ENCODE peak calls at places on chromosomes 4 and X, in four cellular contexts. One of them, this sample, is unnamed.

GRCh38 chr4:64713256-64713840 is 304.1 kb upstream of the TECRL start:
- DNase-seq in HFFc6: no peak
- DNase-seq in NCI-H446 treated with DMSO at 0.1 percent for 48 hours: peak
- DNase-seq in amygdala: no peak
- DNase-seq in this sample: peak

GRCh38 chr4:83731609-83732008 is 195.7 kb downstream of the GPAT3 start:
- DNase-seq in NCI-H446 treated with DMSO at 0.1 percent for 48 hours: no peak
- DNase-seq in amygdala: no peak
- DNase-seq in HFFc6: no peak
- DNase-seq in this sample: peak

GRCh38 chr4:56828784-56829535 is 7.5 kb upstream of the SPINK2 start:
- DNase-seq in NCI-H446 treated with DMSO at 0.1 percent for 48 hours: no peak
- DNase-seq in HFFc6: no peak
- DNase-seq in amygdala: no peak
- DNase-seq in this sample: peak

GRCh38 chr4:105560488-105560887 is 8.1 kb downstream of the ARHGEF38 start:
- DNase-seq in amygdala: no peak
- DNase-seq in HFFc6: no peak
- DNase-seq in NCI-H446 treated with DMSO at 0.1 percent for 48 hours: no peak
- DNase-seq in this sample: no peak

GRCh38 chr4:10664408-10664807 is 20.2 kb downstream of the CLNK start:
- DNase-seq in amygdala: no peak
- DNase-seq in HFFc6: peak
- DNase-seq in NCI-H446 treated with DMSO at 0.1 percent for 48 hours: peak
- DNase-seq in this sample: peak

GRCh38 chrX:24760601-24761000 is 66.9 kb downstream of the POLA1 start:
- DNase-seq in HFFc6: peak
- DNase-seq in amygdala: no peak
- DNase-seq in NCI-H446 treated with DMSO at 0.1 percent for 48 hours: no peak
- DNase-seq in this sample: no peak

GRCh38 chr4:26015133-26015651 is 101.2 kb downstream of the SMIM20 start:
- DNase-seq in NCI-H446 treated with DMSO at 0.1 percent for 48 hours: peak
- DNase-seq in HFFc6: peak
- DNase-seq in amygdala: peak
- DNase-seq in this sample: peak

GRCh38 chr4:85905761-85906160 is 430.8 kb downstream of the ARHGAP24 start:
- DNase-seq in HFFc6: no peak
- DNase-seq in NCI-H446 treated with DMSO at 0.1 percent for 48 hours: no peak
- DNase-seq in amygdala: no peak
- DNase-seq in this sample: no peak

GRCh38 chrX:67544871-67545771 is 1.3 kb downstream of the AR start:
- DNase-seq in NCI-H446 treated with DMSO at 0.1 percent for 48 hours: no peak
- DNase-seq in HFFc6: peak
- DNase-seq in amygdala: no peak
- DNase-seq in this sample: peak

GRCh38 chr4:108619372-108620100 is 840 bp upstream of the RPL34 start:
- DNase-seq in NCI-H446 treated with DMSO at 0.1 percent for 48 hours: no peak
- DNase-seq in HFFc6: no peak
- DNase-seq in amygdala: no peak
- DNase-seq in this sample: no peak

GRCh38 chrX:1196436-1196835 is 16.0 kb downstream of the CRLF2 start:
- DNase-seq in NCI-H446 treated with DMSO at 0.1 percent for 48 hours: no peak
- DNase-seq in HFFc6: no peak
- DNase-seq in amygdala: no peak
- DNase-seq in this sample: no peak

GRCh38 chr4:86834901-86835300 is 14.3 kb downstream of the SLC10A6 start:
- DNase-seq in HFFc6: peak
- DNase-seq in NCI-H446 treated with DMSO at 0.1 percent for 48 hours: no peak
- DNase-seq in amygdala: no peak
- DNase-seq in this sample: peak

GRCh38 chr4:185201983-185202962 is 1.5 kb downstream of the CFAP97 start:
- DNase-seq in HFFc6: peak
- DNase-seq in amygdala: no peak
- DNase-seq in NCI-H446 treated with DMSO at 0.1 percent for 48 hours: no peak
- DNase-seq in this sample: no peak

GRCh38 chr4:17094811-17095210 is 196.4 kb upstream of the LDB2 start:
- DNase-seq in amygdala: no peak
- DNase-seq in HFFc6: no peak
- DNase-seq in NCI-H446 treated with DMSO at 0.1 percent for 48 hours: no peak
- DNase-seq in this sample: no peak

GRCh38 chr4:159012381-159012780 is 90.5 kb upstream of the RAPGEF2 start:
- DNase-seq in amygdala: no peak
- DNase-seq in HFFc6: peak
- DNase-seq in NCI-H446 treated with DMSO at 0.1 percent for 48 hours: no peak
- DNase-seq in this sample: peak

GRCh38 chrX:45134303-45134702 is 66.4 kb downstream of the DIPK2B start:
- DNase-seq in NCI-H446 treated with DMSO at 0.1 percent for 48 hours: peak
- DNase-seq in HFFc6: no peak
- DNase-seq in amygdala: peak
- DNase-seq in this sample: no peak

GRCh38 chrX:28124416-28124815 is 143.2 kb upstream of the DCAF8L1 start:
- DNase-seq in amygdala: no peak
- DNase-seq in HFFc6: no peak
- DNase-seq in NCI-H446 treated with DMSO at 0.1 percent for 48 hours: no peak
- DNase-seq in this sample: no peak

GRCh38 chrX:9369802-9370291 is 95.0 kb upstream of the TBL1X start:
- DNase-seq in HFFc6: no peak
- DNase-seq in amygdala: no peak
- DNase-seq in NCI-H446 treated with DMSO at 0.1 percent for 48 hours: no peak
- DNase-seq in this sample: no peak

GRCh38 chr4:96301727-96302126 is 461.8 kb downstream of the PDHA2 start:
- DNase-seq in HFFc6: no peak
- DNase-seq in amygdala: no peak
- DNase-seq in NCI-H446 treated with DMSO at 0.1 percent for 48 hours: no peak
- DNase-seq in this sample: no peak

GRCh38 chrX:18415386-18415785 is 10.0 kb upstream of the CDKL5 start:
- DNase-seq in HFFc6: no peak
- DNase-seq in amygdala: no peak
- DNase-seq in NCI-H446 treated with DMSO at 0.1 percent for 48 hours: no peak
- DNase-seq in this sample: peak

GRCh38 chrX:153649178-153649914 is 2.3 kb downstream of the DUSP9 start:
- DNase-seq in NCI-H446 treated with DMSO at 0.1 percent for 48 hours: no peak
- DNase-seq in HFFc6: no peak
- DNase-seq in amygdala: no peak
- DNase-seq in this sample: peak

GRCh38 chr4:156677136-156677535 is 294.5 kb downstream of the PDGFC start:
- DNase-seq in amygdala: no peak
- DNase-seq in NCI-H446 treated with DMSO at 0.1 percent for 48 hours: peak
- DNase-seq in HFFc6: no peak
- DNase-seq in this sample: peak

GRCh38 chr4:112940364-112940763 is 109.1 kb upstream of the ANK2 start:
- DNase-seq in NCI-H446 treated with DMSO at 0.1 percent for 48 hours: no peak
- DNase-seq in amygdala: no peak
- DNase-seq in HFFc6: no peak
- DNase-seq in this sample: no peak

GRCh38 chr4:2105559-2105958 is 46.4 kb downstream of the NAT8L start:
- DNase-seq in HFFc6: peak
- DNase-seq in NCI-H446 treated with DMSO at 0.1 percent for 48 hours: no peak
- DNase-seq in amygdala: no peak
- DNase-seq in this sample: peak

GRCh38 chr4:2256781-2257191 is 5.1 kb downstream of the MXD4 start:
- DNase-seq in amygdala: no peak
- DNase-seq in NCI-H446 treated with DMSO at 0.1 percent for 48 hours: no peak
- DNase-seq in HFFc6: no peak
- DNase-seq in this sample: no peak

GRCh38 chrX:119381349-119381944 is 17.7 kb upstream of the SLC25A43 start:
- DNase-seq in amygdala: no peak
- DNase-seq in NCI-H446 treated with DMSO at 0.1 percent for 48 hours: no peak
- DNase-seq in HFFc6: no peak
- DNase-seq in this sample: no peak

GRCh38 chrX:107738768-107739167 is 36.8 kb downstream of the TSC22D3 start:
- DNase-seq in amygdala: peak
- DNase-seq in NCI-H446 treated with DMSO at 0.1 percent for 48 hours: peak
- DNase-seq in HFFc6: no peak
- DNase-seq in this sample: no peak

GRCh38 chr4:80154547-80154933 is 42.8 kb upstream of the PRDM8 start:
- DNase-seq in amygdala: no peak
- DNase-seq in NCI-H446 treated with DMSO at 0.1 percent for 48 hours: no peak
- DNase-seq in HFFc6: no peak
- DNase-seq in this sample: no peak

GRCh38 chrX:63784902-63785692 is at the start of gene ARHGEF9:
- DNase-seq in HFFc6: no peak
- DNase-seq in NCI-H446 treated with DMSO at 0.1 percent for 48 hours: no peak
- DNase-seq in amygdala: peak
- DNase-seq in this sample: no peak

GRCh38 chr4:163087805-163088204 is 78.9 kb downstream of the NAF1 start:
- DNase-seq in HFFc6: no peak
- DNase-seq in NCI-H446 treated with DMSO at 0.1 percent for 48 hours: no peak
- DNase-seq in amygdala: no peak
- DNase-seq in this sample: no peak

GRCh38 chr4:76738081-76738931 is 159.6 kb downstream of the SOWAHB start:
- DNase-seq in HFFc6: peak
- DNase-seq in NCI-H446 treated with DMSO at 0.1 percent for 48 hours: no peak
- DNase-seq in amygdala: no peak
- DNase-seq in this sample: peak

GRCh38 chr4:145069361-145069760 is 28.6 kb downstream of the ANAPC10 start:
- DNase-seq in amygdala: no peak
- DNase-seq in HFFc6: peak
- DNase-seq in NCI-H446 treated with DMSO at 0.1 percent for 48 hours: no peak
- DNase-seq in this sample: peak

GRCh38 chr4:74531952-74532794 is 87.2 kb downstream of the AREG start:
- DNase-seq in NCI-H446 treated with DMSO at 0.1 percent for 48 hours: peak
- DNase-seq in amygdala: peak
- DNase-seq in HFFc6: peak
- DNase-seq in this sample: peak

GRCh38 chr4:175784986-175785525 is 27.0 kb downstream of the GPM6A start:
- DNase-seq in HFFc6: no peak
- DNase-seq in amygdala: no peak
- DNase-seq in NCI-H446 treated with DMSO at 0.1 percent for 48 hours: peak
- DNase-seq in this sample: no peak